ENCODE peak calls at places on chromosomes 16 and 17, in four cellular contexts. F is WTC11, Y is K562, Q is HepG2. I is an unnamed sample.

GRCh38 chr16:51524555-51525373 is 373.7 kb upstream of the SALL1 start:
- DNase-seq in Q (no peak), F (no peak), Y (no peak), I (peak; percentile 26)

GRCh38 chr17:80807014-80807413 is 184.6 kb upstream of the CHMP6 start:
- DNase-seq in Q (no peak), F (no peak), Y (no peak), I (no peak)

GRCh38 chr17:28537219-28537610 is 15.2 kb downstream of the UNC119 start:
- DNase-seq in F (no peak), Q (no peak), Y (no peak), I (no peak)

GRCh38 chr17:51371732-51372151 is 111.4 kb downstream of the UTP18 start:
- DNase-seq in F (peak; percentile 64), Y (peak; percentile 63), Q (peak; percentile 69), I (peak; percentile 88)

GRCh38 chr17:28828294-28829040 is 14.1 kb downstream of the FAM222B start:
- DNase-seq in Y (no peak), Q (no peak), F (peak; percentile 5), I (no peak)

GRCh38 chr17:55391244-55391757 is 30.3 kb downstream of the MMD start:
- DNase-seq in Q (no peak), Y (no peak), F (no peak), I (no peak)

GRCh38 chr17:16466407-16466806 is 25.6 kb downstream of the LRRC75A start:
- DNase-seq in Y (no peak), F (no peak), Q (no peak), I (no peak)

GRCh38 chr16:4089251-4089810 is 26.9 kb downstream of the ADCY9 start:
- DNase-seq in Q (no peak), F (no peak), Y (no peak), I (no peak)

GRCh38 chr16:88978608-88979346 is 1.8 kb upstream of the CBFA2T3 start:
- DNase-seq in Y (peak; percentile 75), Q (no peak), F (no peak), I (no peak)

GRCh38 chr17:1126327-1126726 is 53.5 kb downstream of the ABR start:
- DNase-seq in Q (no peak), F (no peak), Y (no peak), I (no peak)

GRCh38 chr16:46920402-46921068 is 36.4 kb downstream of the GPT2 start:
- DNase-seq in Y (no peak), F (no peak), Q (peak; percentile 35), I (no peak)

GRCh38 chr17:19744492-19744891 is 3.6 kb downstream of the ALDH3A1 start:
- DNase-seq in F (peak; percentile 46), Q (no peak), Y (no peak), I (no peak)
- TF ChIP-seq NR3C1 in F (no peak), Q (no peak), Y (no peak), I (no peak)

GRCh38 chr16:83200005-83200779 is 573.4 kb downstream of the CDH13 start:
- DNase-seq in Q (no peak), Y (no peak), F (peak; percentile 20), I (peak; percentile 16)
- TF ChIP-seq NR3C1 in Q (no peak), Y (no peak), F (no peak), I (no peak)

GRCh38 chr16:64657316-64658011 is 464.4 kb downstream of the CDH11 start:
- DNase-seq in F (no peak), Y (no peak), Q (no peak), I (no peak)
- TF ChIP-seq NR3C1 in F (no peak), Y (no peak), Q (no peak), I (no peak)

GRCh38 chr17:61363601-61364462 is 35.8 kb upstream of the TBX2 start:
- DNase-seq in Q (peak; percentile 97), Y (no peak), F (no peak), I (no peak)
- TF ChIP-seq NR3C1 in Q (no peak), Y (no peak), F (no peak), I (no peak)

GRCh38 chr16:54033747-54034146 is 252.8 kb downstream of the IRX3 start:
- DNase-seq in Q (no peak), F (no peak), Y (no peak), I (no peak)

GRCh38 chr16:54028013-54028412 is 258.6 kb downstream of the IRX3 start:
- DNase-seq in F (no peak), Q (no peak), Y (no peak), I (no peak)

GRCh38 chr16:54031107-54031760 is 255.4 kb downstream of the IRX3 start:
- DNase-seq in F (no peak), Q (no peak), Y (no peak), I (no peak)

GRCh38 chr16:54027126-54027922 is 259.3 kb downstream of the IRX3 start:
- DNase-seq in Q (no peak), Y (no peak), F (no peak), I (no peak)

GRCh38 chr16:54030451-54030850 is 256.1 kb downstream of the IRX3 start:
- DNase-seq in F (no peak), Q (no peak), Y (no peak), I (no peak)
- TF ChIP-seq NR3C1 in F (no peak), Q (no peak), Y (no peak), I (no peak)

DNA sequence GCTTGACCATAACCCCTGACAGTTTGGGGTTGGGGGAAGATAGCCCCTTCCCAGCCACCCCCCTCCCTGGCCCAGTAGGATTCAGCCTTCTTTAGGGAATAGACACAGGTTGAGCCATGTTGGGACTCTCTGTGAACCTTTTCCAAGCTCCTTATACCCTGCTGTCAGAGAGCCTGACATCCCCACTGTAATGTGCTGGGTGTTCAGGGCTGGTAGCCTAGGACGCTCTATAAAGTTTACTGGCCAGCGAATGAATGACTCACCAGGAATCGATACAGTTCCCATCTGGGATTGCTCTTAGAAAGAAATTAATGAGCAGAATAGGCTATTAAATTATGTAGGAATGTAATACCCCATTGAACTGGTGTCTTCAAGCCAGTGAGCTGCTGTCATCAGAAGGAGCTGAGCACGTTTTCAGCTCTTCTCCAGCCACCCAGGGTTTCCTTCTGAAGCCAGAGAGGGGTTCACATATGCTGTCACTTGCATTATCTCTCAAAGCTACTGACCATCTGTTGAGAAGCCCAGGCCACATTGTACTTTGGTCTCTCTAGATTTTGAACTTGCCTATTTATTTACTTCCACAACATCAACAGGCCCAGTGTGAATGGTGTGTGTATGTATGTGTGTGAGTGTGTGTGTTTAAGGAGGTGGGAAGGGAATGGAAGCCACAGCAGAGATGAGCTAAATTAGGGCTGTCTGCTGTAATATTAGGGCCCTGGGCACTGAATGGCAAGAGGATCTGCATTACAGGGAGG is 64.9 kb downstream of the SPACA3 start:
- DNase-seq in F (no peak), Q (peak; percentile 12), Y (no peak), I (no peak)
- TF ChIP-seq NR3C1 in F (no peak), Q (no peak), Y (no peak), I (no peak)

GRCh38 chr17:82446124-82446523 is 4.4 kb downstream of the CYBC1 start:
- DNase-seq in Q (no peak), F (no peak), Y (no peak), I (no peak)

GRCh38 chr17:82444284-82444893 is 6.2 kb downstream of the CYBC1 start:
- DNase-seq in F (no peak), Y (no peak), Q (no peak), I (no peak)

GRCh38 chr17:82444941-82445521 is 5.5 kb downstream of the CYBC1 start:
- DNase-seq in Q (no peak), F (no peak), Y (no peak), I (no peak)

GRCh38 chr17:82446649-82447048 is 3.9 kb downstream of the CYBC1 start:
- DNase-seq in F (no peak), Y (no peak), Q (no peak), I (no peak)

DNA sequence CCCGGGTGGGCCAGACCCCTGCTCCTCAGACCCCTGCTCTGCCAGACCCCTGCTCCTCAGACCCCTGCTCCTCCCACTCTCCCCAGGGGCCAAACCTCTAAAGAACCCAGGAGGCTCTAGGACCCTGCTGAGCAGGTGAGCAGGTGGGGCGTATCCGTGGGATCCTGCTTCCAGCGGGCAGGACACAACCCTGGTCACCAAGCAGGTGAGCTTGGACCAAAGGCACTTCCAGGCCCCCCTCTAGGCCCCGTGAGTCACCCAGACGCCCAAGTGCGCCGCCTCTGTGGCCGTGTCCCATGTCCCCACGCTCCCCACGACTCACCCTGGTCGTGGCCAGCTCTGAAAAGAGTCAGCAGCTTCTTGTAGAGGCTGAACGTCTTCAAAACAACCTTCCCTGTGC is 5.0 kb downstream of the CYBC1 start:
- DNase-seq in F (no peak), Y (no peak), Q (no peak), I (no peak)
- TF ChIP-seq NR3C1 in F (no peak), Y (no peak), Q (no peak), I (no peak)

DNA sequence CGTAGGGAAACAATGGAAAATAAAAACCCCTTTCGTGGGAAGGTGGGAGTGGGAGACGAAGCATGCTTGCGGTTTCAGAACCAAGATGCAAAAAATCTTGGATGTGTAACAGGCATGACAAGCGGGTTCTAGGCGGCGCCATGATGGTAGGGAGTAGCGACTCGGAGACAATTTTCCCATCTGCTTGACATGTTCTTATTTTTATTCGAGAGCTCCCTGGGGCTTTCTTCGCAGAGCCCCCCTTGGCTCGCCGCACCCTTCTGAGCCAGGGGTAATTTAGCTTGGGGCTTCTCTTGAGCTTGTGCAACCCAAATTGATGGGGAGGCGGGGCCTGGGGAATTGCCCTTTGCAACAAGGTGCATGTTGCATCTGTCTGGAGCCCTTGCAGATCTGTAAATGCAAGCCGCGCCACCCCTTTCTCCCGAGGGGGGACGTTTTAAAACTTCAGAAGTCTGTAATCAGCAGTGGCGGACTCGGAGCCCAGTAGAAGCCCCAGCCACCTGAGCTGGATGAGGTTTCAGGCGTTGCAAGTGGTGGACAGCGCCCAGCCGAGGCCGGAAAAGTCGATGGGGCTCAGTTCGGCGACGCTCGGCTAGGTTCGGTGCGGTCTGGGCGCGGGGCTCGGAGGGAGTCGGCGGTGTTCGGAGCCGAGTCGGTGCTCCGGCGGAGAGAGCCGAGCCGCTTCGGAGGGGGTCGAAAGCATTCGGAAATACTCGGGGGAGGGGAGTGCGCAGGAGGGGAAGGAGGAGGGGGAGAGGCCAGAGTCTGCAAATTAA is 2.9 kb downstream of the GNAO1 start:
- DNase-seq in Q (peak; percentile 66), Y (peak; percentile 88), F (peak; percentile 96), I (peak; percentile 53)
- TF ChIP-seq NR3C1 in Q (no peak), Y (no peak), F (no peak), I (no peak)

GRCh38 chr17:57357830-57358426 is 101.6 kb downstream of the MSI2 start:
- DNase-seq in Q (no peak), Y (no peak), F (no peak), I (no peak)

GRCh38 chr17:57356722-57357391 is 100.5 kb downstream of the MSI2 start:
- DNase-seq in F (no peak), Y (no peak), Q (no peak), I (no peak)

GRCh38 chr17:57355090-57355859 is 99.0 kb downstream of the MSI2 start:
- DNase-seq in F (no peak), Q (no peak), Y (no peak), I (no peak)

GRCh38 chr17:57356153-57356721 is 99.9 kb downstream of the MSI2 start:
- DNase-seq in F (no peak), Q (no peak), Y (no peak), I (no peak)

DNA sequence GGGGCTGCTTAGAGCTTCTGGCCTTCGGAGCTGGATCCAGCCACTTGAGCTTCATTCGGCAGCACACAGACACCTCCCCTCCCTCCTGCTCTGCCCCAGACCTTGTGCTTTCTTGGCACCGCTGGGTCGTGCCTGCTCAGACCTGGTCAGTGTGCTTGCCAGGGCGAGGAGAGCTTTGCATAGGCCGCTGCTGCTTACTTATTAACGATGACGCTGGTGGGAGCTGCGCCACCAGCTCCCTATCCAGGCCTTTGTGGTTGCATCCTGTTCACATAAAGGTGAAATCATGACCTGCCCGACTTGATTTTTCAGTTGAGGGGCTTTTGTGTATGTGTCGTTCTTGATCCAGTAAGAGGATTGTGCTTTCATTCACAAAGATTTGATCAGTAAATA is 101.1 kb downstream of the MSI2 start:
- DNase-seq in Y (no peak), Q (no peak), F (no peak), I (no peak)
- TF ChIP-seq NR3C1 in Y (no peak), Q (no peak), F (no peak), I (no peak)

GRCh38 chr17:82282239-82283207 is 9.0 kb upstream of the CSNK1D start:
- DNase-seq in F (no peak), Q (no peak), Y (no peak), I (no peak)
- TF ChIP-seq NR3C1 in F (no peak), Q (no peak), Y (no peak), I (no peak)

I was measured in A549.